ENCODE peak calls at places on chromosomes 11 and 22, in seven cellular contexts. P is A549, B is GM12878, E is stomach, I is tibial nerve, F is suprapubic skin, S is H1. R is an unnamed sample.

GRCh38 chr22:19292262-19293230 is 1.0 kb upstream of the CLTCL1 start:
- DNase-seq in S (no peak), P (no peak), I (no peak), B (no peak), E (no peak), F (no peak), R (peak; percentile 89)

GRCh38 chr11:12156301-12157140 is 46.1 kb downstream of the MICAL2 start:
- DNase-seq in E (no peak), F (no peak), B (no peak), S (no peak), P (no peak), I (no peak), R (no peak)

GRCh38 chr11:35629914-35630313 is 11.7 kb downstream of the FJX1 start:
- DNase-seq in E (no peak), I (no peak), F (no peak), P (peak; percentile 85), B (no peak), S (no peak), R (no peak)

GRCh38 chr11:93370260-93370659 is 39.7 kb downstream of the DEUP1 start:
- DNase-seq in E (no peak), F (no peak), I (no peak), P (no peak), S (no peak), B (no peak), R (no peak)

GRCh38 chr22:19848298-19849224 is 6.1 kb downstream of the GNB1L start:
- DNase-seq in B (no peak), S (no peak), I (no peak), E (peak; percentile 72), P (peak; percentile 20), F (no peak), R (peak; percentile 78)

GRCh38 chr11:17012712-17013547 is 1.3 kb downstream of the PLEKHA7 start:
- DNase-seq in S (no peak), I (no peak), E (peak; percentile 78), B (no peak), P (peak; percentile 91), F (peak; percentile 75), R (no peak)

GRCh38 chr11:47139878-47140277 is 36.8 kb downstream of the ARFGAP2 start:
- DNase-seq in I (no peak), F (no peak), B (no peak), E (no peak), S (no peak), P (no peak), R (no peak)

GRCh38 chr22:41445171-41446056 is 1.2 kb downstream of the TOB2 start:
- DNase-seq in E (peak; percentile 32), I (no peak), B (no peak), P (peak; percentile 30), S (peak; percentile 55), F (no peak), R (no peak)

GRCh38 chr22:44951510-44951816 is 58.3 kb downstream of the PHF21B start:
- DNase-seq in I (no peak), B (no peak), P (no peak), F (no peak), S (no peak), E (no peak), R (no peak)

GRCh38 chr11:82995754-82996398 is 75.8 kb downstream of the RAB30 start:
- DNase-seq in I (no peak), S (no peak), B (no peak), P (no peak), F (no peak), E (no peak), R (no peak)

GRCh38 chr22:36873614-36874308 is 13.0 kb downstream of the NCF4 start:
- DNase-seq in S (no peak), I (no peak), F (no peak), P (peak; percentile 69), B (peak; percentile 69), E (peak; percentile 62), R (no peak)

GRCh38 chr11:116869610-116870009 is 32.2 kb upstream of the APOA1 start:
- DNase-seq in E (no peak), B (no peak), F (no peak), I (no peak), S (no peak), P (no peak), R (no peak)

GRCh38 chr11:113477321-113477720 is 2.1 kb upstream of the DRD2 start:
- DNase-seq in I (no peak), S (peak; percentile 56), E (no peak), B (no peak), F (no peak), P (no peak), R (no peak)

GRCh38 chr11:103851166-103851651 is 185.2 kb upstream of the DDI1 start:
- DNase-seq in P (no peak), B (no peak), F (no peak), E (no peak), S (no peak), I (no peak), R (no peak)

GRCh38 chr22:50529416-50530279 is at the start of gene TYMP:
- DNase-seq in S (peak; percentile 72), F (no peak), B (no peak), P (no peak), I (peak; percentile 45), E (peak; percentile 83), R (no peak)

GRCh38 chr11:93849751-93850584 is 450 bp downstream of the VSTM5 start:
- DNase-seq in F (no peak), I (no peak), P (peak; percentile 11), S (peak; percentile 58), B (no peak), E (peak; percentile 71), R (no peak)

GRCh38 chr11:130415719-130416536 is 12.5 kb downstream of the ADAMTS8 start:
- DNase-seq in B (no peak), E (no peak), P (no peak), I (no peak), F (no peak), S (no peak), R (no peak)

GRCh38 chr11:75524576-75525432 is 937 bp downstream of the GDPD5 start:
- DNase-seq in F (no peak), E (peak; percentile 27), I (no peak), P (no peak), B (no peak), S (peak; percentile 72), R (no peak)

GRCh38 chr11:75557649-75558494 is 4.2 kb upstream of the SERPINH1 start:
- DNase-seq in F (no peak), E (no peak), I (no peak), P (no peak), S (no peak), B (no peak), R (no peak)

GRCh38 chr11:116519499-116519898 is 253.3 kb downstream of the BUD13 start:
- DNase-seq in B (no peak), P (no peak), E (peak; percentile 10), S (no peak), I (no peak), F (peak; percentile 28), R (no peak)

GRCh38 chr11:85718991-85719807 is 33.2 kb upstream of the CCDC89 start:
- DNase-seq in B (no peak), F (no peak), S (peak; percentile 54), I (peak; percentile 17), E (no peak), P (peak; percentile 91), R (no peak)

GRCh38 chr11:27150098-27150497 is 109.5 kb downstream of the BBOX1 start:
- DNase-seq in I (no peak), P (no peak), F (no peak), E (no peak), B (no peak), S (no peak), R (no peak)
- TF ChIP-seq EP300 in I (no peak), P (no peak), F (no peak), E (no peak), B (no peak), S (no peak), R (no peak)

DNA sequence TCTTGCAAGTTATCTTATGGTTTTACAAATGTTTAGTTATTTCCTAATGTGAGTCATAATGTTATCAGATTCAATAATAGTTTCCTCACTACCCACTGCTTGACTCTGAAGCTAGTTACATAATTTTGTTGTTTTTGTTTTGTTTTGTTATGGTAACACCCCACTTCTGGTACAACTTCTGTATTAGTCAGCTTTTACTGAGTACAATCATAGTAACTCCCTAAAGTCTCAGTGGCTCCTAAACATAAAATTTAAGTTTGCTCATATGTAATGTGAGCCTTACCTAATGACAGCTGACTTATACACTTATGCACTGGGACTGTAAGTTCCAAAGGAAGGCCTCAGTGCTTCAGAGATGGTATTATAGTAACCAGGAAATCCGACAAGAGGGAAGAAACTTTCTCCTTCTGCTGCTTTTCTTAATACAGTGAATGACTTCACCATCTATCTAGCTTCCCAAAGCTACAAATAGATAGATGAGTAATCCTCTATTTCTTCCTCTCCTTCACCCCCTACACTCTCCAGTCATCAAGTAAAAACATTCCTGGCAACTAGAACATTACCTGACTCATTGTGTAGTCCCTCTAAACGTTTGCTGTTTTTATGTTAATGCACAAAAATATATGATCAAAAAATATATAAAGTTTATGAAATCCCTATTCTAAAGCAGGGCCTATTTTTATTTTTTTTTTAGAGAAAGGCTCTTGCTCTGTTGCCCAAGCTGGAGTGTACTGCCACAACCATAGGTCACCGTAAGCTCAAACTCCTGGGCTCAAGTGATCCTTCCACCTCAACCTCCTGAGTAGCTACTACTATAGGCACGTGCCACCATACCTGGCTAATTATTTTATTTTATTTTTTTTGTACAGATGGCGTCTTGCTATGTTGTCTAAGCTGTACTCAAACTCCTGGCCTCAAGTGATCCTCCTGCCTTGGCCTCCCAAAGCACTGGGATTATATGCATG is 563.0 kb downstream of the SOX6 start:
- DNase-seq in F (no peak), P (no peak), E (no peak), I (no peak), S (no peak), B (no peak), R (no peak)
- H3K4me3 ChIP-seq in F (no peak overlapping the region), P (no peak overlapping the region), E (no peak overlapping the region), I (no peak overlapping the region), S (no peak overlapping the region), B (no peak overlapping the region), R (no peak overlapping the region)

DNA sequence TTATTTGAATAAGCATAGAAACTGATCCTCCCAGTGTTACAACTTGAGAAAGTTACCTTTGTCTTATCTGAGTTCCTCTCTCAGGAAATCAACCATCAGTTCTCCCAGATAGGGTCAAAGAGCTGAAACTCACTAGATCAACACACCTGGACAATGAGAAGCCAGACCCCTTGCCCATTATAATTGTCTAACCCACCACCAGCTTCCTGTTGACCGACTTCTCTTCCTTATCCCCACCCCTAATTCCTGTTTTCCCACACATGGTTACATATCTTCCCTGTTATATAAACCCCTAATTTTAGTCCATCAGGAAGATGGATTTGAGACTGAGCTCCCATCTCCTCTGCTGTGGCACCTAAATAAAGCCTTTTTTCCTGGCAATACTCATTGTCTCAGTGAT is 6.9 kb downstream of the SLC5A4 start:
- DNase-seq in F (no peak), B (no peak), S (no peak), P (no peak), I (no peak), E (no peak), R (no peak)
- H3K4me1 ChIP-seq in F (no peaks in the 10 kb centered on the region), B (no peaks in the 10 kb centered on the region), S (no peaks in the 10 kb centered on the region), P (peaks cover 11% of the 10 kb centered on the region), I (no peaks in the 10 kb centered on the region), E (no peaks in the 10 kb centered on the region), R (no peaks in the 10 kb centered on the region)

DNA sequence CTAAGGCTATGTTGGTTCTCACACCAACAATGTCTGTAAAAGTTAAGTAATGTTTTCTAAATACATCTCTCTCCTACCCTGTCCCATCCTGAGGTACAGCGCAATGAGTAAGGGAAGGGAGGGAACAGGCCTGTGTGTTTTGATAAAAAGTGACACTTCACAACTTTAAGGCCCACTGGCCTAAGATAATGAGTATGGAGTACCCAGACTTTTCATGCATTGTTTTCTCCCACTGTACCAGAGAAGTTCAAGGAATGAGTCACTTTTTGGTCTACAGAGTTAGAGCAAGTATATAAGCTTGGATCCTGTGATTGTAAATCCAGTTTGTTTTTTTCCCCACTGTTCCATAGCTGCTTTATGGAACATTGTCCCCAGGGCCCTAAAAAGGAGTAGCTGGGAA is 29.9 kb downstream of the KCNE3 start:
- DNase-seq in B (no peak), E (no peak), S (no peak), P (no peak), F (no peak), I (no peak), R (no peak)
- TF ChIP-seq EP300 in B (no peak), E (no peak), S (no peak), P (no peak), F (no peak), I (no peak), R (no peak)